ENCODE peak calls at places on chromosomes 6 and 20, in ten cellular contexts. W, H, I, J, U, N, Q, D, E and B are unnamed samples.

GRCh38 chr20:60254901-60255411 is 296.7 kb downstream of the CDH26 start:
- DNase-seq in I (peak; percentile 29), U (no peak), D (no peak), E (no peak), N (peak; percentile 86), H (no peak), Q (peak; percentile 56), J (no peak), W (no peak), B (no peak)

GRCh38 chr20:58978351-58979190 is 2.5 kb upstream of the NELFCD start:
- DNase-seq in D (no peak), I (no peak), U (no peak), W (no peak), E (no peak), J (no peak), Q (no peak), H (no peak), N (no peak), B (no peak)

GRCh38 chr20:33202451-33202850 is 14.7 kb upstream of the BPIFA3 start:
- DNase-seq in J (no peak), U (no peak), H (no peak), I (no peak), N (no peak), Q (no peak), W (no peak), D (no peak), E (no peak), B (no peak)

GRCh38 chr6:169383265-169383664 is 129.6 kb upstream of the THBS2 start:
- DNase-seq in D (no peak), W (no peak), I (no peak), H (no peak), N (no peak), U (no peak), Q (no peak), E (no peak), J (no peak), B (no peak)

GRCh38 chr6:2641044-2641673 is 109.6 kb downstream of the MYLK4 start:
- DNase-seq in W (no peak), E (no peak), Q (no peak), D (no peak), I (no peak), U (no peak), J (no peak), N (no peak), H (no peak), B (no peak)

GRCh38 chr20:9235518-9235917 is 166.6 kb downstream of the PLCB4 start:
- DNase-seq in H (no peak), J (no peak), D (no peak), W (no peak), N (peak; percentile 90), Q (peak; percentile 92), I (peak; percentile 26), U (no peak), E (no peak), B (no peak)

GRCh38 chr20:31705598-31706597 is 16.8 kb downstream of the BCL2L1 start:
- DNase-seq in E (no peak), D (no peak), W (no peak), Q (no peak), I (no peak), N (no peak), J (no peak), U (no peak), H (no peak), B (no peak)

GRCh38 chr6:111204881-111205280 is 117.6 kb downstream of the SLC16A10 start:
- DNase-seq in J (no peak), U (no peak), E (no peak), N (no peak), W (no peak), I (no peak), Q (no peak), H (no peak), D (no peak), B (no peak)

GRCh38 chr20:47160992-47161391 is 195.5 kb downstream of the ZMYND8 start:
- DNase-seq in Q (no peak), H (no peak), J (no peak), N (no peak), I (no peak), E (no peak), D (no peak), U (no peak), W (no peak), B (no peak)

GRCh38 chr6:32192608-32193039 is at the start of gene GPSM3:
- DNase-seq in Q (no peak), U (no peak), I (peak; percentile 60), H (no peak), J (no peak), N (peak; percentile 84), D (peak; percentile 46), W (peak; percentile 79), E (no peak), B (no peak)

GRCh38 chr6:130306377-130306776 is 59.4 kb upstream of the TMEM200A start:
- DNase-seq in U (no peak), H (no peak), D (no peak), N (peak; percentile 24), J (no peak), E (no peak), Q (no peak), W (no peak), I (no peak), B (no peak)

GRCh38 chr6:110013396-110013795 is 35.3 kb downstream of the GPR6 start:
- DNase-seq in W (no peak), H (no peak), I (no peak), Q (no peak), U (no peak), N (no peak), J (no peak), E (no peak), D (no peak), B (no peak)